ENCODE peak calls at places on chromosomes 1 and 21, in seven cellular contexts. O, V, X, J, G, S and M are unnamed samples.

GRCh38 chr21:44760376-44760775 is 41.2 kb downstream of the UBE2G2 start:
- DNase-seq in J (no peak), V (no peak), S (peak), G (no peak), O (no peak), X (no peak), M (no peak)

GRCh38 chr1:200075938-200076546 is 48.5 kb downstream of the NR5A2 start:
- DNase-seq in X (peak), G (no peak), O (peak), V (no peak), S (no peak), J (no peak), M (peak)

GRCh38 chr1:43559714-43560113 is 29.0 kb downstream of the PTPRF start:
- DNase-seq in J (no peak), S (no peak), O (no peak), X (no peak), G (no peak), V (no peak), M (no peak)

GRCh38 chr1:155005076-155005971 is 2.7 kb downstream of the ZBTB7B start:
- DNase-seq in G (peak), J (peak), O (no peak), S (peak), X (peak), V (no peak), M (no peak)

GRCh38 chr21:34133802-34134201 is 60.4 kb downstream of the MRPS6 start:
- DNase-seq in S (no peak), G (no peak), V (no peak), X (no peak), O (peak), J (no peak), M (peak)

GRCh38 chr1:168845083-168845650 is 116.2 kb upstream of the DPT start:
- DNase-seq in V (no peak), G (no peak), S (no peak), O (no peak), J (no peak), X (no peak), M (no peak)

GRCh38 chr1:67987046-67987799 is 63.2 kb downstream of the DIRAS3 start:
- DNase-seq in S (no peak), G (no peak), X (no peak), J (no peak), O (no peak), V (no peak), M (no peak)

GRCh38 chr1:227218870-227219578 is 99.3 kb downstream of the CDC42BPA start:
- DNase-seq in G (no peak), S (no peak), J (no peak), X (no peak), V (no peak), O (no peak), M (no peak)

GRCh38 chr1:81053826-81054225 is 746.9 kb upstream of the ADGRL2 start:
- DNase-seq in V (no peak), O (no peak), G (no peak), J (no peak), S (no peak), X (no peak), M (no peak)

GRCh38 chr1:149936992-149937705 is 470 bp upstream of the MTMR11 start:
- DNase-seq in J (peak), O (peak), X (peak), G (no peak), V (no peak), S (no peak), M (peak)

GRCh38 chr1:155186955-155187891 is 13.6 kb downstream of the TRIM46 start:
- DNase-seq in X (no peak), J (no peak), G (no peak), S (no peak), O (no peak), V (no peak), M (peak)

GRCh38 chr1:98325646-98326441 is 335.7 kb upstream of the SNX7 start:
- DNase-seq in V (no peak), J (peak), G (no peak), X (no peak), S (no peak), O (no peak), M (no peak)

GRCh38 chr1:28509705-28510349 is 4.0 kb downstream of the RCC1 start:
- DNase-seq in S (peak), J (no peak), O (peak), G (no peak), X (no peak), V (no peak), M (no peak)

GRCh38 chr1:150548632-150549495 is at the start of gene ADAMTSL4:
- DNase-seq in X (peak), V (peak), G (no peak), J (no peak), S (peak), O (peak), M (peak)

GRCh38 chr1:175750366-175751111 is 7.1 kb upstream of the TNR start:
- DNase-seq in G (no peak), X (no peak), J (no peak), S (no peak), V (no peak), O (peak), M (no peak)